ENCODE peak calls at places on chromosomes 2 and 18, in eight cellular contexts. P, L, N, F, D, Y, E and A are unnamed samples.

GRCh38 chr2:20291106-20291564 is 59.5 kb downstream of the PUM2 start:
- DNase-seq in P (no peak), L (peak; percentile 82), N (no peak), F (no peak), D (peak; percentile 40), Y (peak; percentile 44), E (no peak), A (peak; percentile 69)

GRCh38 chr2:96665083-96665569 is 22.6 kb downstream of the FER1L5 start:
- DNase-seq in P (peak; percentile 61), L (peak; percentile 99), N (peak; percentile 95), F (peak; percentile 62), D (no peak), Y (peak; percentile 95), E (peak; percentile 36), A (no peak)

GRCh38 chr2:6214471-6214870 is 522.3 kb downstream of the SOX11 start:
- DNase-seq in P (no peak), L (no peak), N (no peak), F (no peak), D (no peak), Y (no peak), E (no peak), A (no peak)

GRCh38 chr2:86518498-86518897 is 44.7 kb downstream of the CHMP3 start:
- DNase-seq in P (no peak), L (no peak), N (no peak), F (no peak), D (peak; percentile 16), Y (no peak), E (no peak), A (no peak)

GRCh38 chr2:224221455-224221913 is 180.4 kb downstream of the FAM124B start:
- DNase-seq in P (no peak), L (peak; percentile 93), N (peak; percentile 47), F (no peak), D (no peak), Y (peak; percentile 73), E (no peak), A (no peak)

GRCh38 chr2:159399716-159400525 is 113.4 kb upstream of the WDSUB1 start:
- DNase-seq in P (no peak), L (peak; percentile 49), N (peak; percentile 34), F (no peak), D (no peak), Y (peak; percentile 6), E (no peak), A (no peak)

GRCh38 chr2:46365913-46366674 is 68.9 kb downstream of the EPAS1 start:
- DNase-seq in P (no peak), L (peak; percentile 27), N (no peak), F (no peak), D (no peak), Y (no peak), E (no peak), A (no peak)

GRCh38 chr2:11248-11941 is 34.9 kb downstream of the FAM110C start:
- DNase-seq in P (peak; percentile 83), L (peak; percentile 22), N (peak; percentile 65), F (no peak), D (peak; percentile 54), Y (no peak), E (no peak), A (peak; percentile 75)

GRCh38 chr2:241069821-241070281 is 32.2 kb downstream of the MTERF4 start:
- DNase-seq in P (no peak), L (no peak), N (peak; percentile 77), F (no peak), D (no peak), Y (no peak), E (no peak), A (no peak)

GRCh38 chr2:235608200-235608591 is 114.4 kb downstream of the AGAP1 start:
- DNase-seq in P (no peak), L (no peak), N (no peak), F (no peak), D (no peak), Y (no peak), E (no peak), A (no peak)

GRCh38 chr2:109348645-109349554 is 219.9 kb downstream of the SH3RF3 start:
- DNase-seq in P (no peak), L (no peak), N (no peak), F (peak; percentile 46), D (no peak), Y (no peak), E (no peak), A (no peak)

GRCh38 chr2:74658516-74658915 is 4.5 kb downstream of the SEMA4F start:
- DNase-seq in P (no peak), L (peak; percentile 91), N (no peak), F (no peak), D (no peak), Y (no peak), E (no peak), A (no peak)

GRCh38 chr2:53575606-53576360 is 191.8 kb upstream of the CHAC2 start:
- DNase-seq in P (no peak), L (peak; percentile 11), N (no peak), F (no peak), D (no peak), Y (no peak), E (no peak), A (no peak)

GRCh38 chr2:239393941-239394340 is 6.9 kb downstream of the HDAC4 start:
- DNase-seq in P (no peak), L (peak; percentile 27), N (peak; percentile 92), F (no peak), D (no peak), Y (no peak), E (no peak), A (no peak)

GRCh38 chr2:123128951-123129350 is 896.1 kb upstream of the CNTNAP5 start:
- DNase-seq in P (no peak), L (no peak), N (no peak), F (no peak), D (no peak), Y (no peak), E (no peak), A (no peak)

GRCh38 chr2:191166111-191166755 is 15.4 kb upstream of the STAT4 start:
- DNase-seq in P (no peak), L (peak; percentile 89), N (no peak), F (no peak), D (no peak), Y (peak; percentile 50), E (no peak), A (no peak)

GRCh38 chr2:64604929-64605550 is 48.7 kb downstream of the SERTAD2 start:
- DNase-seq in P (no peak), L (peak; percentile 29), N (peak; percentile 96), F (peak; percentile 57), D (no peak), Y (no peak), E (no peak), A (no peak)

GRCh38 chr18:70188113-70188512 is 17.4 kb downstream of the RTTN start:
- DNase-seq in P (no peak), L (peak; percentile 44), N (no peak), F (no peak), D (no peak), Y (no peak), E (no peak), A (no peak)

GRCh38 chr2:145744541-145745386 is 1224.8 kb upstream of the ZEB2 start:
- DNase-seq in P (no peak), L (peak; percentile 95), N (peak; percentile 69), F (no peak), D (no peak), Y (peak; percentile 68), E (no peak), A (no peak)

GRCh38 chr18:46830633-46831032 is 73.8 kb upstream of the ST8SIA5 start:
- DNase-seq in P (no peak), L (no peak), N (no peak), F (no peak), D (no peak), Y (no peak), E (no peak), A (no peak)

GRCh38 chr18:78980777-78981651 is 1.4 kb downstream of the SALL3 start:
- DNase-seq in P (no peak), L (no peak), N (peak; percentile 86), F (no peak), D (no peak), Y (no peak), E (no peak), A (peak; percentile 33)

GRCh38 chr2:217248312-217248935 is 388.6 kb upstream of the TNP1 start:
- DNase-seq in P (peak; percentile 59), L (peak; percentile 74), N (no peak), F (no peak), D (peak; percentile 50), Y (peak; percentile 33), E (no peak), A (no peak)

GRCh38 chr2:10392100-10392499 is 56.0 kb downstream of the ODC1 start:
- DNase-seq in P (no peak), L (no peak), N (no peak), F (no peak), D (no peak), Y (no peak), E (no peak), A (no peak)
- H3K27ac ChIP-seq in P (no peak overlapping the region), L (no peak overlapping the region), N (no peak overlapping the region), F (no peak overlapping the region), D (no peak overlapping the region), Y (no peak overlapping the region), E (no peak overlapping the region), A (no peak overlapping the region)

GRCh38 chr18:31424383-31424988 is 23.1 kb upstream of the DSG3 start:
- DNase-seq in P (no peak), L (peak; percentile 20), N (peak; percentile 25), F (no peak), D (peak; percentile 48), Y (no peak), E (no peak), A (no peak)
- TF ChIP-seq CTCF in P (peak; percentile 39), L (peak; percentile 43), N (peak; percentile 69), F (peak; percentile 60), D (peak; percentile 59), Y (peak; percentile 9), E (no peak), A (peak; percentile 47)

DNA sequence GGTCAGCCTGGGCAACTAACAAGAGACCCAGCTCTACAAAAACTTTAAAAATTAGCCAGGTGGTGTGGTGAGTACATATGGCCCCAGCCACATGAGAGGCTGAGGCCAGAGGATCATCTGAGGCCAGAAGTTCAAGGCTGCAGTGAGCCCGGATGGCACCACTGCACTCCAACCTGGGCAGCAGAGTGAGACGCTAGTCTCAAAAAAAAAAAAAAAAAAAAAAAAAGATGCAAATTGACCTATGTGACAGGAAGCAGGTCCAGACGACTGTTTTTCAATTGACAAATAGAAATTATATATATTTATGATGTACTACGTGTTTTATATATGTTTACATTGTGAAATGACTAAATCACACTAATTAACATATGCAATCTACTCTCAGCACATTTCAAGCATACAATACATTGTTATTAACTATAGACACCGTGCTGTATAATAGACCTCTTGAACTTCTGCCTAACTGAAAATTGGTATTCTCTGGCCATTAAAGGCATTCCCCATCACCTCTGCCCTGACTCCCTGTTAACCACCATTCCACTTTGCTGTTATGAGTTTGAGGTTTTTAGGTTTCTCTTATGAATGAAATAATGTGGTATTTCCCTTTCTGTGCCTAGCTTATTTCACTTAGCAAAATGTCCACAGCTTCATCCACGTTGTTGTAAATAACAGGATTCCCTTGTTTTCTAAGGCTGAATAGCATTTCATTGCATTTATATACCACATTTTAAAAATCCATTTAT is 32.4 kb upstream of the MGAT4A start:
- DNase-seq in P (no peak), L (no peak), N (no peak), F (no peak), D (no peak), Y (no peak), E (no peak), A (no peak)
- H3K9me3 ChIP-seq in P (no peaks in the 10 kb centered on the region), L (no peaks in the 10 kb centered on the region), N (no peaks in the 10 kb centered on the region), F (no peaks in the 10 kb centered on the region), D (no peaks in the 10 kb centered on the region), Y (no peaks in the 10 kb centered on the region), E (no peaks in the 10 kb centered on the region), A (no peaks in the 10 kb centered on the region)

DNA sequence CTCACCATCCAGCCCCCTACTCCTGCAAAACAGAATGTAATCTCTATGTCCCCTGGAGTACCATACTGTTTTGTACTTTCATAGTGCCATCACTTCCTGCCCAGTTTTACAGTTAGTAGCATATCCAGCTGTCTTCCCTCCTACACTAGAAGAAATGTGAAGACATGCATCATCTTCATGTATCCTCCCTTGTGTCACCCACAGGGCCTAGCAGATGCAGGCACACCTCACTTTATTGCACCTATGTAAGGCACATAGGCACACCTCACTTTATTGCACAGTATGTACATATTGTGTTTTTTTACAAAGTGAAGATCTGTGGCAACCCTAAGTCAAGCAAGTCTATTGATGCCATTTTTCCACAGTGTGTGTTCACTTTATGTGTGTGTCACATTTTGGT is 12.0 kb downstream of the DNAJC27 start:
- DNase-seq in P (no peak), L (no peak), N (no peak), F (no peak), D (peak; percentile 39), Y (no peak), E (no peak), A (no peak)
- H3K27ac ChIP-seq in P (no peak overlapping the region), L (no peak overlapping the region), N (no peak overlapping the region), F (no peak overlapping the region), D (peak overlapping the region; percentile 44), Y (no peak overlapping the region), E (no peak overlapping the region), A (no peak overlapping the region)